ENCODE peak calls at places on chromosomes 13 and 19, in four cellular contexts. X, Q, B and O are unnamed samples.

GRCh38 chr19:21765151-21765550 is 2.2 kb downstream of the ZNF100 start:
- DNase-seq in Q (no peak), B (no peak), X (no peak), O (no peak)

GRCh38 chr19:5430237-5430636 is 25.0 kb upstream of the ZNRF4 start:
- DNase-seq in Q (no peak), X (no peak), B (no peak), O (no peak)

GRCh38 chr13:99356216-99357089 is 49.3 kb upstream of the GPR183 start:
- DNase-seq in B (peak; percentile 71), Q (no peak), X (peak; percentile 93), O (no peak)

GRCh38 chr19:41366089-41366488 is 2.1 kb upstream of the B9D2 start:
- DNase-seq in Q (no peak), X (no peak), B (no peak), O (no peak)

GRCh38 chr19:40379446-40380198 is 10.4 kb downstream of the HIPK4 start:
- DNase-seq in X (no peak), Q (no peak), B (no peak), O (no peak)

GRCh38 chr19:16061943-16062342 is 14.4 kb upstream of the TPM4 start:
- DNase-seq in Q (no peak), B (no peak), X (no peak), O (no peak)

GRCh38 chr19:947707-948533 is 22.1 kb downstream of the ARID3A start:
- DNase-seq in Q (no peak), X (no peak), B (peak; percentile 81), O (no peak)

GRCh38 chr19:58330458-58330857 is 3.7 kb downstream of the ZSCAN22 start:
- DNase-seq in B (no peak), Q (no peak), X (no peak), O (no peak)

GRCh38 chr13:110037925-110038573 is 251.7 kb upstream of the IRS2 start:
- DNase-seq in B (no peak), Q (no peak), X (no peak), O (no peak)

GRCh38 chr13:28718186-28718537 is 608 bp downstream of the SLC46A3 start:
- DNase-seq in X (no peak), Q (no peak), B (no peak), O (peak; percentile 11)

GRCh38 chr19:2254052-2254872 is 2.0 kb downstream of the JSRP1 start:
- DNase-seq in X (no peak), B (no peak), Q (no peak), O (no peak)

GRCh38 chr13:99380921-99381645 is 73.9 kb upstream of the GPR183 start:
- DNase-seq in Q (no peak), X (peak; percentile 57), B (peak; percentile 24), O (no peak)

GRCh38 chr19:52110780-52111179 is 15.2 kb upstream of the ZNF841 start:
- DNase-seq in X (no peak), B (no peak), Q (no peak), O (no peak)

GRCh38 chr19:15253513-15253912 is 21.3 kb upstream of the EPHX3 start:
- DNase-seq in Q (no peak), X (no peak), B (no peak), O (no peak)

GRCh38 chr13:98549006-98549727 is 27.7 kb downstream of the STK24 start:
- DNase-seq in Q (no peak), B (no peak), X (no peak), O (no peak)

GRCh38 chr13:38868870-38869269 is 121.8 kb downstream of the STOML3 start:
- DNase-seq in B (no peak), Q (no peak), X (no peak), O (no peak)

GRCh38 chr13:23365652-23366051 is 67.8 kb downstream of the SACS start:
- DNase-seq in Q (no peak), B (no peak), X (no peak), O (no peak)

GRCh38 chr13:63517376-63517775 is 2101.7 kb upstream of the PCDH20 start:
- DNase-seq in X (no peak), B (no peak), Q (no peak), O (no peak)

GRCh38 chr13:97434417-97435296 is 688 bp downstream of the RAP2A start:
- DNase-seq in B (peak; percentile 73), Q (peak; percentile 55), X (peak; percentile 68), O (no peak)

GRCh38 chr13:22173605-22174004 is 502.7 kb downstream of the FGF9 start:
- DNase-seq in Q (no peak), X (no peak), B (no peak), O (no peak)

GRCh38 chr19:48656840-48657474 is 11.0 kb upstream of the CA11 start:
- DNase-seq in Q (no peak), X (no peak), B (no peak), O (no peak)

GRCh38 chr19:7983995-7984837 is 21.2 kb downstream of the ELAVL1 start:
- DNase-seq in Q (no peak), X (no peak), B (no peak), O (no peak)

GRCh38 chr13:27022571-27023311 is 148.9 kb downstream of the USP12 start:
- DNase-seq in Q (peak; percentile 60), B (no peak), X (no peak), O (no peak)

GRCh38 chr19:42095814-42096230 is 19.9 kb downstream of the ZNF574 start:
- DNase-seq in Q (no peak), B (no peak), X (no peak), O (no peak)

GRCh38 chr13:93505104-93505952 is 278.7 kb downstream of the GPC6 start:
- DNase-seq in B (no peak), Q (no peak), X (no peak), O (no peak)

GRCh38 chr13:62357887-62358645 is 942.4 kb upstream of the PCDH20 start:
- DNase-seq in X (no peak), Q (no peak), B (no peak), O (no peak)

DNA sequence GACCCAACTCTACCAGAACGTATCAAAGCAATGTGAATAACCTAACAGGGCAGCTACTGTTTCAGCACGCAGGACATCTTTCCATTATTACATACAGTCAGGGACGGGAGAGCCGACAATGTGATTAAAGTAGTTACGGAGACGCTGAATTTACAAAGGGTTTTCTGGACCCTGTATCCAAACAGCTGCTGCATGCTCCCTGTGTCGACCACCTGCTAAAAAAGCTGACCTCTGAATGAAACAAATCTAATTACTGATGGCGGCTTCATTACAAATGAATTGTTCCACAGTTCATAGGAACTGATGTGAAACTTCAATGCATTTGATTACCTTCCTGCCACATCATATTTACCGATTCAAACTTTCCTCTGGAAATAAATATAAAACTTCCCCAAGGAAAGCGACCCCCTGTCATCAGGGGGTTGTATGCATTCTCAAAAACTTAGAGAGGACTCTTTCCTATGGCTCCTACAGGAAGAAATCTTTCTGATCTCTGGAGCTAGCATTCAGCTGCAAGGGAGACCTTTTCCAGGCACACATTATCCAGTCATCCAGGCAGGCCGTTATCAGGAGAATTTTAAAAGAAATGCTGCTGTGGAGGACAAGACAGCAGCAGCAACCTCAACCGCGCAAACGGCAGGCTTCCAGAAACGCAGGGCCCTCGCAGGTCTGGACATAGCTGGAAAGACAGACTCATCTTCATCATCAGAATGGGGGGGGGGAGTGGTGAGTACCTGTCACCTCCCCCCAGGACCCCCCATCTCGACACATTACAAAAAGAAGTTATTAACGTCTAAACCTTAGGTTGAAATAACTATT is 3.1 kb downstream of the EFNB2 start:
- DNase-seq in B (no peak), Q (no peak), X (no peak), O (no peak)
- H3K4me3 ChIP-seq in B (peak overlapping the region; percentile 79), Q (peak overlapping the region; percentile 79), X (no peak overlapping the region), O (peak overlapping the region; percentile 89)

DNA sequence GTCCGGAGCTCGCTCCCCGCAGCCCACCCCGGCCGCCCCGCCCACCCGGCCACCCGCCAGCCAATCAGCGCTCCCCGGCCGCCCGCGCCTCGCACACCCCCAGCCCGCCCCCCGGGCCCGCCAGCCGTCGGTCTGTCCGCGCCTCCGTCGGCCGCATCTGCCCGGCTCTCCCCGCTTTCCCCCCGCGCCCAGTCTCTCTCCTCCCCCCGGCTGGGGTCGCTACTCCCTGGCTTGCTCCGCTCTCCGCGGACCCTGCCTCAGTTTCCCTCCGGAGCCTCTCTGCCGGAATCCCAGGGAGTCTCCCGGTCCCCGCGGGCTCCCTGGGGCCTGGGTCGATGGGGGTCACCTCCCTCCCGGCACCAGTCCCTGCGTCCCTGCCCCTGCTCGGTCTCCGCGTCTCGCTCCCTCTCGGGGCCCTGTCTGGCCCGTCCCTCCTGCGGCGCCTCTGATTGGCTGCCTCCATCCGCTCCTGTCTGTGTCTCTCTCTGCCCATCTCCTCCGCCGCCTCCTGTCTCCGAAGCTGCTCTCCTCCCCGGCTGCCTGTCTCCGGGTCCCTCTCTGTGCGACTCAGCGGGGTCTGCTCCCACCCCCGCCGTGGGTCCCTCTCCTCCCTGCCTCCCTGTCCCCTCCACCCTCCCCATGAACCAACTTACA is 485 bp downstream of the IL11 start:
- DNase-seq in B (no peak), Q (no peak), X (no peak), O (no peak)
- H3K4me3 ChIP-seq in B (no peak overlapping the region), Q (peak overlapping the region; percentile 45), X (peak overlapping the region; percentile 30), O (peak overlapping the region; percentile 54)

DNA sequence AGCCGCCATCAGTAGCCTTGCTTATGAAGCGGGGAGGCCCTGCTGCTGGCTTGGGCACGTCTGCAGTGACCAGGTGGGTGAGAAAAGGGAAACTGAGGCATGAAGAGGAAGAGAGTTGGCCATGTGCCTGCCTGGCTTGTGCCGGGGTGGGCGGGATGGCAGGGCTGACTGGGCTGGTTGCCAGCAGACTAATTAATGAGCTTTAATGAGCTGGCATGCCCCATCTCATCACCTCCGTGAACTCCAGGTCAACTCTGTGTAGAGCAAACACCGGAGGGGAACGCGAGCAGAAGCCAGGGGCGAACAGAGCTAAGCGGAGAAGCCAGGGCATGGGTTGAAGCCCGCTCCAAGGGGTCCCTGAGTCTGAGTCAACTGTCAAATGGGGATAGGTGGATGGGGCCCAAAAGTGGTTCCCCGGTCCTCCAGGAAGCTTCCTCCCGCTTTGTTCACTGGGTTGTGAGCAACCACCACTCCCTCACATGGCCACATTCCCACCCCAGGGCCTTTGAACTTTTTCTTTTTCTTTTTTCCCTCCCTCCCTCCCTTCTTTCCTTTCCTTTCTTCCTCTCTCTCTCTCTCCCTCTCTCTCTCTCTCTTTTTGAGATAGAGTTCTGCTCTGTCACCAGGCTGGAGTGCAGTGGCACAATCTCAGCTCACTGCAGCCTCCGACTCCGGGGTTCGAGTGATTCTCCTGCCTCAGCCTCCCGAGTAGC is 8.7 kb downstream of the NR2F6 start:
- DNase-seq in Q (no peak), X (no peak), B (no peak), O (no peak)
- H3K4me3 ChIP-seq in Q (no peak overlapping the region), X (no peak overlapping the region), B (no peak overlapping the region), O (no peak overlapping the region)

GRCh38 chr19:45899919-45900589 is 2.4 kb downstream of the MYPOP start:
- DNase-seq in Q (no peak), B (no peak), X (no peak), O (no peak)

GRCh38 chr19:45899253-45899652 is 3.2 kb downstream of the MYPOP start:
- DNase-seq in B (no peak), Q (no peak), X (no peak), O (no peak)

GRCh38 chr19:45901912-45902650 is at the start of gene MYPOP:
- DNase-seq in B (no peak), X (peak; percentile 17), Q (no peak), O (no peak)

GRCh38 chr19:45901432-45901903 is 945 bp downstream of the MYPOP start:
- DNase-seq in X (peak; percentile 40), Q (no peak), B (peak; percentile 78), O (no peak)

GRCh38 chr19:45900661-45901431 is 1.6 kb downstream of the MYPOP start:
- DNase-seq in Q (no peak), B (no peak), X (no peak), O (no peak)
- H3K4me3 ChIP-seq in Q (peak overlapping the region; percentile 79), B (peak overlapping the region; percentile 72), X (peak overlapping the region; percentile 1), O (peak overlapping the region; percentile 89)

GRCh38 chr13:37599509-37599908 is 941 bp upstream of the POSTN start:
- DNase-seq in Q (no peak), X (no peak), B (no peak), O (no peak)
- H3K4me3 ChIP-seq in Q (peak overlapping the region; percentile 36), X (no peak overlapping the region), B (no peak overlapping the region), O (no peak overlapping the region)